ENCODE peak calls at places on chromosomes 13 and 19, in seven cellular contexts. P is transverse colon, Z is AG10803, O is lower leg skin, A is BE2C, S is cardiac muscle cell, N is RWPE1. Y is an unnamed sample.
A peak's percentile ranks its signal among the peaks of the same experiment; 100 is the strongest.

GRCh38 chr19:50858896-50859295 is 4.2 kb downstream of the KLK3 start:
- DNase-seq in P (peak; percentile 58), Z (no peak), O (no peak), A (no peak), S (no peak), N (no peak), Y (no peak)

GRCh38 chr19:33413426-33413725 is 39.9 kb downstream of the CEBPG start:
- DNase-seq in P (no peak), Z (no peak), O (no peak), A (no peak), S (no peak), N (no peak), Y (no peak)

GRCh38 chr13:39913928-39914327 is 258.5 kb downstream of the COG6 start:
- DNase-seq in P (no peak), Z (peak; percentile 32), O (peak; percentile 73), A (no peak), S (peak; percentile 86), N (no peak), Y (no peak)

GRCh38 chr13:99979453-99980200 is 2.0 kb upstream of the ZIC2 start:
- DNase-seq in P (no peak), Z (no peak), O (no peak), A (no peak), S (no peak), N (no peak), Y (no peak)

GRCh38 chr19:39870171-39870971 is 24.2 kb upstream of the FBL start:
- DNase-seq in P (no peak), Z (no peak), O (no peak), A (no peak), S (no peak), N (no peak), Y (no peak)

GRCh38 chr13:60583911-60584753 is 187.1 kb downstream of the TDRD3 start:
- DNase-seq in P (peak; percentile 25), Z (peak; percentile 84), O (peak; percentile 70), A (peak; percentile 15), S (peak; percentile 80), N (no peak), Y (no peak)

GRCh38 chr19:52735734-52736133 is 890 bp upstream of the ZNF611 start:
- DNase-seq in P (peak; percentile 68), Z (no peak), O (peak; percentile 18), A (no peak), S (peak; percentile 50), N (no peak), Y (peak; percentile 55)

GRCh38 chr19:51111606-51112005 is 3.4 kb upstream of the CTU1 start:
- DNase-seq in P (no peak), Z (no peak), O (no peak), A (no peak), S (no peak), N (no peak), Y (no peak)

GRCh38 chr13:30720470-30720869 is 14.9 kb upstream of the ALOX5AP start:
- DNase-seq in P (no peak), Z (peak; percentile 70), O (no peak), A (no peak), S (no peak), N (no peak), Y (no peak)

GRCh38 chr19:48325265-48325910 is at the start of gene EMP3:
- DNase-seq in P (peak; percentile 86), Z (peak; percentile 91), O (peak; percentile 83), A (peak; percentile 50), S (peak; percentile 95), N (peak; percentile 62), Y (peak; percentile 63)

GRCh38 chr13:46551410-46552301 is 1.3 kb upstream of the LRCH1 start:
- DNase-seq in P (peak; percentile 88), Z (peak; percentile 84), O (peak; percentile 59), A (peak; percentile 89), S (peak; percentile 78), N (peak; percentile 68), Y (peak; percentile 81)

GRCh38 chr13:109422163-109422562 is 364.2 kb downstream of the IRS2 start:
- DNase-seq in P (no peak), Z (no peak), O (no peak), A (no peak), S (no peak), N (no peak), Y (no peak)

GRCh38 chr13:110306960-110307696 is at the start of the genes COL4A1 and COL4A2:
- DNase-seq in P (peak; percentile 61), Z (peak; percentile 71), O (peak; percentile 31), A (no peak), S (peak; percentile 83), N (peak; percentile 52), Y (peak; percentile 52)

GRCh38 chr19:47723573-47723923 is 10.3 kb downstream of the EHD2 start:
- DNase-seq in P (peak; percentile 59), Z (peak; percentile 93), O (peak; percentile 59), A (peak; percentile 49), S (peak; percentile 92), N (no peak), Y (no peak)

GRCh38 chr13:40197049-40197448 is 469.4 kb downstream of the FOXO1 start:
- DNase-seq in P (no peak), Z (no peak), O (no peak), A (no peak), S (no peak), N (no peak), Y (no peak)

GRCh38 chr13:106083620-106084350 is 451.7 kb downstream of the EFNB2 start:
- DNase-seq in P (peak; percentile 43), Z (peak; percentile 40), O (no peak), A (peak; percentile 40), S (peak; percentile 62), N (peak; percentile 48), Y (no peak)

GRCh38 chr13:101706651-101707050 is 254.2 kb downstream of the ITGBL1 start:
- DNase-seq in P (peak; percentile 8), Z (peak; percentile 99), O (peak; percentile 62), A (no peak), S (peak; percentile 74), N (peak; percentile 46), Y (no peak)

GRCh38 chr19:40862333-40862732 is 12.1 kb upstream of the CYP2A6 start:
- DNase-seq in P (no peak), Z (no peak), O (no peak), A (no peak), S (no peak), N (no peak), Y (no peak)

GRCh38 chr13:24512208-24513068 is at the start of gene PARP4:
- DNase-seq in P (peak; percentile 88), Z (peak; percentile 81), O (peak; percentile 75), A (peak; percentile 74), S (peak; percentile 75), N (peak; percentile 80), Y (peak; percentile 53)

GRCh38 chr19:45164577-45165335 is 4.0 kb upstream of the NKPD1 start:
- DNase-seq in P (peak; percentile 79), Z (peak; percentile 61), O (no peak), A (peak; percentile 59), S (peak; percentile 89), N (peak; percentile 67), Y (no peak)
- TF ChIP-seq CTCF in P (no peak), Z (no peak), O (no peak), A (no peak), S (no peak), N (no peak), Y (no peak)

GRCh38 chr19:19385131-19385899 is 20.2 kb upstream of the GATAD2A start:
- DNase-seq in P (peak; percentile 100), Z (peak; percentile 100), O (peak; percentile 99), A (peak; percentile 99), S (peak; percentile 100), N (peak; percentile 96), Y (peak; percentile 98)
- TF ChIP-seq CTCF in P (no peak), Z (no peak), O (no peak), A (no peak), S (no peak), N (no peak), Y (no peak)

GRCh38 chr19:1533510-1534150 is 9.8 kb downstream of the PLK5 start:
- DNase-seq in P (no peak), Z (no peak), O (no peak), A (no peak), S (no peak), N (no peak), Y (no peak)
- TF ChIP-seq CTCF in P (no peak), Z (no peak), O (no peak), A (no peak), S (no peak), N (no peak), Y (no peak)

GRCh38 chr13:32023698-32024097 is 7.9 kb upstream of the FRY start:
- DNase-seq in P (no peak), Z (no peak), O (no peak), A (no peak), S (peak; percentile 18), N (no peak), Y (no peak)
- TF ChIP-seq CTCF in P (no peak), Z (peak; percentile 39), O (no peak), A (peak; percentile 33), S (peak; percentile 33), N (peak; percentile 14), Y (peak; percentile 36)

DNA sequence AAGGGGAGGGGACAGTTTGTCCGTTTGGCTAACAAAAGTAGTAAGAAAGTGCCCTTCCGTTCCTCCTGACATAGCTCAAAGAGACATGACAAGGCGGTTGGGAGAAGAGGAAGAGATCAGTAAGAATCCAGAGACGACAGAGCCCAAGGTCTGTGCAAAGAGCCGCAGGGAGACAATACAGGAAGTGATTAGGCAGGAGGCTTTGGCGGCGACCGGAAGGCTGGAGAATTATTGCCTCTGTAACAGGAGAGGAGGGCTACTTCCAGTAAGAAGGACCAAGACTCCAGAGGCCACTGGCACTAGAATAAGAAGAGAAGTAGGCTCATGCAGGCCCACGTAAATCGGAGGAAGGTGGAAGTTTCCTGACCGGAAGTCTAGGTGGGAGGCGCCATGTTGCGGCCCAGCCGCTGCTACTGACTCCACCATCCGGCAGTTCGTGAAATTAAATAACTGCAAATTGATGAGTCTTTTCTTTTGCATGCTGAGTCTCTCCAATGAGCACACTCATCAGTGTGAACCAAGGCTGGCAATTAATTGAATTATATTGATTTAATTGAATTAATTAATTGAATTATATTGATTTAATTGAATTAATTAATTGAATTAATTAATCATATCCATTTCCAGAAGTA is 9.9 kb downstream of the RFX2 start:
- DNase-seq in P (no peak), Z (no peak), O (no peak), A (peak; percentile 25), S (no peak), N (no peak), Y (no peak)
- TF ChIP-seq CTCF in P (no peak), Z (no peak), O (no peak), A (no peak), S (no peak), N (no peak), Y (no peak)

Y was measured in neural crest cell.